ENCODE peak calls at places on chromosomes 4 and X, in five cellular contexts. G is AG09309; X is CD8-positive, alpha-beta T cell; C is stimulated activated naive CD4-positive, alpha-beta T cell; T is stimulated activated effector memory CD8-positive, alpha-beta T cell treated with anti-CD3 and anti-CD28 coated beads, Interleukin-12 subunit alpha, Interleukin-12 subunit beta, amount 100 ng/mL, for 72 hours. U is an unnamed sample.

GRCh38 chrX:111375747-111376146 is 36.2 kb downstream of the DCX start:
- DNase-seq in G (no peak), X (no peak), C (no peak), T (no peak), U (no peak)

GRCh38 chrX:13283968-13284914 is 35.6 kb downstream of the ATXN3L start:
- DNase-seq in G (peak; percentile 44), X (no peak), C (no peak), T (no peak), U (no peak)

GRCh38 chrX:139831689-139832456 is 101.0 kb downstream of the ATP11C start:
- DNase-seq in G (no peak), X (no peak), C (no peak), T (no peak), U (no peak)

GRCh38 chr4:176350671-176351070 is 30.9 kb downstream of the SPCS3 start:
- DNase-seq in G (no peak), X (no peak), C (no peak), T (no peak), U (no peak)

GRCh38 chrX:15566244-15566643 is 34.5 kb downstream of the ACE2 start:
- DNase-seq in G (no peak), X (no peak), C (no peak), T (no peak), U (no peak)

GRCh38 chrX:46398874-46399273 is 146.3 kb downstream of the ZNF674 start:
- DNase-seq in G (no peak), X (no peak), C (no peak), T (no peak), U (no peak)

GRCh38 chrX:69323786-69324720 is 158.8 kb upstream of the PJA1 start:
- DNase-seq in G (no peak), X (no peak), C (no peak), T (no peak), U (no peak)

GRCh38 chrX:7108995-7109634 is 38.4 kb upstream of the STS start:
- DNase-seq in G (no peak), X (no peak), C (no peak), T (no peak), U (no peak)

GRCh38 chrX:3384330-3384729 is 37.9 kb upstream of the MXRA5 start:
- DNase-seq in G (no peak), X (no peak), C (no peak), T (no peak), U (no peak)

GRCh38 chrX:71632923-71633657 is 14.8 kb upstream of the CXCR3 start:
- DNase-seq in G (no peak), X (no peak), C (no peak), T (no peak), U (no peak)

GRCh38 chrX:78314561-78314960 is 12.8 kb downstream of the CYSLTR1 start:
- DNase-seq in G (no peak), X (no peak), C (no peak), T (no peak), U (no peak)

GRCh38 chr4:55910140-55910539 is 38.6 kb upstream of the CEP135 start:
- DNase-seq in G (no peak), X (no peak), C (no peak), T (no peak), U (no peak)

GRCh38 chrX:110791206-110791605 is 4.4 kb downstream of the CHRDL1 start:
- DNase-seq in G (no peak), X (no peak), C (no peak), T (no peak), U (no peak)

GRCh38 chr4:112099701-112100289 is 45.5 kb upstream of the FAM241A start:
- DNase-seq in G (peak; percentile 31), X (no peak), C (no peak), T (no peak), U (no peak)

GRCh38 chr4:680931-681645 is 6.7 kb downstream of the MYL5 start:
- DNase-seq in G (no peak), X (peak; percentile 41), C (peak; percentile 46), T (peak; percentile 83), U (peak; percentile 83)

GRCh38 chrX:71998836-71999509 is 88.3 kb downstream of the NHSL2 start:
- DNase-seq in G (no peak), X (peak; percentile 14), C (no peak), T (peak; percentile 53), U (no peak)

GRCh38 chr4:25258980-25259578 is 25.2 kb downstream of the PI4K2B start:
- DNase-seq in G (no peak), X (no peak), C (no peak), T (no peak), U (no peak)

GRCh38 chrX:73922856-73923429 is 359.9 kb downstream of the CHIC1 start:
- DNase-seq in G (no peak), X (no peak), C (no peak), T (no peak), U (no peak)

GRCh38 chrX:151984328-151984727 is 9.9 kb upstream of the GABRE start:
- DNase-seq in G (peak; percentile 80), X (no peak), C (no peak), T (no peak), U (no peak)

GRCh38 chr4:19857405-19857804 is 394.3 kb upstream of the SLIT2 start:
- DNase-seq in G (no peak), X (no peak), C (no peak), T (no peak), U (no peak)

GRCh38 chrX:31589503-31589902 is 517.7 kb upstream of the FTHL17 start:
- DNase-seq in G (no peak), X (no peak), C (no peak), T (no peak), U (no peak)

GRCh38 chr4:88240297-88240714 is 44.1 kb downstream of the PPM1K start:
- DNase-seq in G (no peak), X (no peak), C (no peak), T (no peak), U (peak; percentile 64)

U was measured in left cardiac atrium.